ENCODE peak calls at places on chromosomes 5 and 9, in ten cellular contexts. E is RWPE2, Y is fibroblast of pulmonary artery, P is IMR-90, W is T-helper 1 cell, M is GF-D8, J is posterior vena cava, H is pancreas, B is iPS-NIHi11, S is NCI-H510A treated with DMSO at 0.1 percent for 48 hours. G is an unnamed sample.

GRCh38 chr9:76403352-76403751 is 9.1 kb upstream of the RFK start:
- DNase-seq in E (no peak), Y (peak), P (peak), W (no peak), M (peak), J (no peak), H (no peak), B (peak), S (peak), G (peak)

GRCh38 chr9:14554866-14555265 is 138.4 kb downstream of the ZDHHC21 start:
- DNase-seq in E (no peak), Y (peak), P (no peak), W (no peak), M (no peak), J (no peak), H (no peak), B (no peak), S (no peak), G (no peak)

GRCh38 chr5:10289353-10289752 is 18.3 kb downstream of the CMBL start:
- DNase-seq in E (peak), Y (no peak), P (no peak), W (no peak), M (no peak), J (no peak), H (peak), B (no peak), S (peak), G (no peak)

GRCh38 chr5:100424017-100424416 is 111.2 kb upstream of the FAM174A start:
- DNase-seq in E (no peak), Y (peak), P (peak), W (no peak), M (no peak), J (no peak), H (no peak), B (no peak), S (no peak), G (no peak)

GRCh38 chr5:132458226-132458560 is 32.4 kb downstream of the IRF1 start:
- DNase-seq in E (no peak), Y (no peak), P (peak), W (no peak), M (no peak), J (no peak), H (no peak), B (no peak), S (no peak), G (no peak)

GRCh38 chr5:174459832-174460448 is 264.4 kb upstream of the MSX2 start:
- DNase-seq in E (no peak), Y (no peak), P (no peak), W (no peak), M (no peak), J (no peak), H (no peak), B (no peak), S (no peak), G (no peak)

GRCh38 chr9:112535811-112536210 is 49.2 kb downstream of the KIAA1958 start:
- DNase-seq in E (no peak), Y (peak), P (peak), W (no peak), M (no peak), J (no peak), H (no peak), B (no peak), S (no peak), G (no peak)

GRCh38 chr5:88675758-88676636 is 207.0 kb downstream of the MEF2C start:
- DNase-seq in E (no peak), Y (peak), P (peak), W (no peak), M (peak), J (peak), H (peak), B (peak), S (peak), G (no peak)

GRCh38 chr9:21616082-21616778 is 134.1 kb upstream of the IFNE start:
- DNase-seq in E (peak), Y (peak), P (peak), W (no peak), M (no peak), J (peak), H (no peak), B (no peak), S (no peak), G (no peak)

GRCh38 chr5:93579561-93580386 is 1.2 kb downstream of the NR2F1-AS1 start:
- DNase-seq in E (no peak), Y (peak), P (peak), W (no peak), M (no peak), J (no peak), H (peak), B (no peak), S (peak), G (no peak)

GRCh38 chr5:177371705-177372533 is 12.3 kb upstream of the SLC34A1 start:
- DNase-seq in E (no peak), Y (no peak), P (no peak), W (no peak), M (no peak), J (no peak), H (no peak), B (no peak), S (no peak), G (no peak)

GRCh38 chr9:27430754-27431540 is 93.1 kb upstream of the IFNK start:
- DNase-seq in E (no peak), Y (no peak), P (no peak), W (no peak), M (no peak), J (no peak), H (no peak), B (peak), S (no peak), G (no peak)

GRCh38 chr5:94779684-94780083 is 161.2 kb downstream of the SLF1 start:
- DNase-seq in E (no peak), Y (no peak), P (no peak), W (no peak), M (no peak), J (no peak), H (no peak), B (no peak), S (no peak), G (no peak)

GRCh38 chr9:114423181-114423580 is 35.4 kb upstream of the AKNA start:
- DNase-seq in E (no peak), Y (no peak), P (no peak), W (no peak), M (no peak), J (no peak), H (no peak), B (no peak), S (no peak), G (no peak)